ENCODE peak calls at places on chromosomes 6 and 20, in four cellular contexts. One of them, this sample, is unnamed.

GRCh38 chr6:47203968-47204611 is 105.6 kb downstream of the TNFRSF21 start:
- DNase-seq in spleen: peak; percentile 56
- DNase-seq in dorsolateral prefrontal cortex: no peak
- DNase-seq in GM23338: no peak
- DNase-seq in this sample: no peak

GRCh38 chr6:52603000-52603795 is 26.3 kb upstream of the TRAM2 start:
- DNase-seq in spleen: no peak
- DNase-seq in dorsolateral prefrontal cortex: no peak
- DNase-seq in GM23338: no peak
- DNase-seq in this sample: peak; percentile 25

GRCh38 chr6:56370591-56371198 is 123.3 kb upstream of the COL21A1 start:
- DNase-seq in spleen: no peak
- DNase-seq in dorsolateral prefrontal cortex: no peak
- DNase-seq in GM23338: no peak
- DNase-seq in this sample: peak; percentile 72

GRCh38 chr6:958531-958930 is 265.6 kb upstream of the EXOC2 start:
- DNase-seq in spleen: no peak
- DNase-seq in dorsolateral prefrontal cortex: no peak
- DNase-seq in GM23338: no peak
- DNase-seq in this sample: peak; percentile 54

GRCh38 chr6:135667694-135668455 is 170.3 kb upstream of the AHI1 start:
- DNase-seq in spleen: peak; percentile 58
- DNase-seq in dorsolateral prefrontal cortex: no peak
- DNase-seq in GM23338: peak; percentile 54
- DNase-seq in this sample: peak; percentile 79

GRCh38 chr6:25179051-25179778 is 100.0 kb upstream of the CARMIL1 start:
- DNase-seq in spleen: no peak
- DNase-seq in dorsolateral prefrontal cortex: no peak
- DNase-seq in GM23338: no peak
- DNase-seq in this sample: no peak

GRCh38 chr6:64266351-64266821 is 630.8 kb downstream of the PHF3 start:
- DNase-seq in spleen: no peak
- DNase-seq in dorsolateral prefrontal cortex: no peak
- DNase-seq in GM23338: no peak
- DNase-seq in this sample: no peak

GRCh38 chr6:125099211-125100017 is 54.2 kb upstream of the TPD52L1 start:
- DNase-seq in spleen: peak; percentile 84
- DNase-seq in dorsolateral prefrontal cortex: peak; percentile 58
- DNase-seq in GM23338: peak; percentile 79
- DNase-seq in this sample: no peak

GRCh38 chr6:169326067-169326799 is 72.6 kb upstream of the THBS2 start:
- DNase-seq in spleen: no peak
- DNase-seq in dorsolateral prefrontal cortex: no peak
- DNase-seq in GM23338: peak; percentile 82
- DNase-seq in this sample: peak; percentile 26

GRCh38 chr6:80508885-80509630 is 402.6 kb downstream of the BCKDHB start:
- DNase-seq in spleen: no peak
- DNase-seq in dorsolateral prefrontal cortex: no peak
- DNase-seq in GM23338: no peak
- DNase-seq in this sample: no peak

GRCh38 chr6:24847402-24847801 is 48.7 kb upstream of the ARMH2 start:
- DNase-seq in spleen: no peak
- DNase-seq in dorsolateral prefrontal cortex: no peak
- DNase-seq in GM23338: no peak
- DNase-seq in this sample: no peak

GRCh38 chr6:13831623-13832022 is 17.3 kb upstream of the MCUR1 start:
- DNase-seq in spleen: no peak
- DNase-seq in dorsolateral prefrontal cortex: no peak
- DNase-seq in GM23338: no peak
- DNase-seq in this sample: no peak

GRCh38 chr6:119096683-119097310 is 18.3 kb upstream of the FAM184A start:
- DNase-seq in spleen: no peak
- DNase-seq in dorsolateral prefrontal cortex: peak; percentile 69
- DNase-seq in GM23338: no peak
- DNase-seq in this sample: no peak

GRCh38 chr6:24009319-24009718 is 116.7 kb upstream of the NRSN1 start:
- DNase-seq in spleen: no peak
- DNase-seq in dorsolateral prefrontal cortex: no peak
- DNase-seq in GM23338: peak; percentile 14
- DNase-seq in this sample: no peak

GRCh38 chr6:14966111-14966901 is 279.6 kb upstream of the JARID2 start:
- DNase-seq in spleen: no peak
- DNase-seq in dorsolateral prefrontal cortex: no peak
- DNase-seq in GM23338: peak; percentile 63
- DNase-seq in this sample: no peak

GRCh38 chr6:42417641-42418112 is 34.0 kb downstream of the TRERF1 start:
- DNase-seq in spleen: peak; percentile 66
- DNase-seq in dorsolateral prefrontal cortex: no peak
- DNase-seq in GM23338: no peak
- DNase-seq in this sample: no peak

GRCh38 chr20:47610945-47611250 is 109.2 kb downstream of the NCOA3 start:
- DNase-seq in spleen: no peak
- DNase-seq in dorsolateral prefrontal cortex: no peak
- DNase-seq in GM23338: no peak
- DNase-seq in this sample: no peak

This sample was measured in NCI-H226.